ENCODE peak calls at places on chromosome 7, in seven cellular contexts. D, N, Q, H, V, S and K are unnamed samples.

GRCh38 chr7:82674319-82674718 is 230.7 kb upstream of the CACNA2D1 start:
- DNase-seq in Q (no peak), N (peak; percentile 67), D (no peak), S (no peak), V (no peak), H (no peak), K (no peak)

GRCh38 chr7:108094933-108095710 is 35.0 kb downstream of the LAMB4 start:
- DNase-seq in V (peak; percentile 96), D (no peak), Q (peak; percentile 31), S (no peak), N (peak; percentile 91), H (no peak), K (no peak)

GRCh38 chr7:134505856-134506255 is 21.5 kb upstream of the AKR1B10 start:
- DNase-seq in D (no peak), V (no peak), Q (no peak), N (no peak), H (no peak), S (no peak), K (no peak)

GRCh38 chr7:12074889-12075288 is 136.2 kb upstream of the TMEM106B start:
- DNase-seq in V (no peak), D (no peak), H (no peak), Q (no peak), S (no peak), N (no peak), K (no peak)

GRCh38 chr7:22052650-22053336 is 107.1 kb upstream of the CDCA7L start:
- DNase-seq in S (no peak), N (no peak), V (no peak), D (no peak), Q (no peak), H (no peak), K (no peak)

GRCh38 chr7:36658603-36659516 is 65.4 kb downstream of the AOAH start:
- DNase-seq in S (no peak), Q (no peak), V (peak; percentile 95), D (peak; percentile 93), H (peak; percentile 65), N (peak; percentile 94), K (no peak)

GRCh38 chr7:48038815-48039496 is 3.6 kb downstream of the C7orf57 start:
- DNase-seq in Q (no peak), N (no peak), S (no peak), D (no peak), H (no peak), V (no peak), K (no peak)

GRCh38 chr7:134442441-134443220 is 16.3 kb downstream of the AKR1B1 start:
- DNase-seq in Q (no peak), S (no peak), D (no peak), V (no peak), H (no peak), N (no peak), K (no peak)

GRCh38 chr7:102469972-102470825 is 5.4 kb downstream of the LRWD1 start:
- DNase-seq in D (no peak), N (no peak), Q (no peak), H (no peak), S (no peak), V (no peak), K (no peak)

GRCh38 chr7:15345216-15345615 is 216.6 kb downstream of the AGMO start:
- DNase-seq in Q (no peak), D (no peak), V (no peak), S (no peak), N (no peak), H (no peak), K (no peak)

GRCh38 chr7:50544992-50545391 is 20.2 kb downstream of the DDC start:
- DNase-seq in V (no peak), N (no peak), D (no peak), S (no peak), H (no peak), Q (no peak), K (no peak)

GRCh38 chr7:98223351-98223897 is 12.2 kb downstream of the BHLHA15 start:
- DNase-seq in S (no peak), H (no peak), V (no peak), D (no peak), N (no peak), Q (no peak), K (no peak)

GRCh38 chr7:80681272-80681885 is 42.9 kb downstream of the CD36 start:
- DNase-seq in S (peak; percentile 5), D (no peak), N (peak; percentile 35), V (peak; percentile 23), Q (peak; percentile 38), H (no peak), K (peak; percentile 43)

GRCh38 chr7:1727812-1728570 is 57.9 kb downstream of the ELFN1 start:
- DNase-seq in D (no peak), N (no peak), Q (peak; percentile 80), H (no peak), S (no peak), V (no peak), K (no peak)

GRCh38 chr7:134892002-134892693 is 94.2 kb upstream of the AGBL3 start:
- DNase-seq in V (no peak), N (peak; percentile 54), Q (peak; percentile 24), H (no peak), S (no peak), D (peak; percentile 37), K (no peak)

GRCh38 chr7:82050134-82050533 is 280.3 kb upstream of the HGF start:
- DNase-seq in N (peak; percentile 91), H (peak; percentile 9), Q (no peak), S (no peak), D (no peak), V (peak; percentile 93), K (no peak)

GRCh38 chr7:108453320-108453719 is 2.9 kb downstream of the NRCAM start:
- DNase-seq in N (no peak), H (no peak), Q (no peak), D (no peak), S (no peak), V (no peak), K (no peak)

GRCh38 chr7:91912500-91912899 is 28.2 kb upstream of the AKAP9 start:
- DNase-seq in N (peak; percentile 5), Q (no peak), S (no peak), D (no peak), H (no peak), V (peak; percentile 80), K (no peak)

GRCh38 chr7:114784756-114785155 is 137.1 kb upstream of the MDFIC start:
- DNase-seq in N (no peak), D (no peak), Q (no peak), V (no peak), S (no peak), H (peak; percentile 9), K (no peak)
- H3K4me1 ChIP-seq in N (peaks cover 1% of the 10 kb centered on the region), D (no peaks in the 10 kb centered on the region), Q (no peaks in the 10 kb centered on the region), V (no peaks in the 10 kb centered on the region), S (no peaks in the 10 kb centered on the region), H (peaks cover 11% of the 10 kb centered on the region), K (no peaks in the 10 kb centered on the region)

GRCh38 chr7:88756806-88757205 is 2.7 kb upstream of the ZNF804B start:
- DNase-seq in D (no peak), S (no peak), N (no peak), H (no peak), V (no peak), Q (no peak), K (no peak)

GRCh38 chr7:88757371-88757770 is 2.1 kb upstream of the ZNF804B start:
- DNase-seq in N (no peak), V (no peak), Q (no peak), S (no peak), H (no peak), D (no peak), K (no peak)

GRCh38 chr7:88759216-88759955 is at the start of gene ZNF804B:
- DNase-seq in H (no peak), V (no peak), S (peak; percentile 52), N (no peak), Q (peak; percentile 82), D (peak; percentile 85), K (no peak)

GRCh38 chr7:88759956-88760515 is 536 bp downstream of the ZNF804B start:
- DNase-seq in H (no peak), S (peak; percentile 15), D (no peak), N (no peak), V (no peak), Q (no peak), K (no peak)

DNA sequence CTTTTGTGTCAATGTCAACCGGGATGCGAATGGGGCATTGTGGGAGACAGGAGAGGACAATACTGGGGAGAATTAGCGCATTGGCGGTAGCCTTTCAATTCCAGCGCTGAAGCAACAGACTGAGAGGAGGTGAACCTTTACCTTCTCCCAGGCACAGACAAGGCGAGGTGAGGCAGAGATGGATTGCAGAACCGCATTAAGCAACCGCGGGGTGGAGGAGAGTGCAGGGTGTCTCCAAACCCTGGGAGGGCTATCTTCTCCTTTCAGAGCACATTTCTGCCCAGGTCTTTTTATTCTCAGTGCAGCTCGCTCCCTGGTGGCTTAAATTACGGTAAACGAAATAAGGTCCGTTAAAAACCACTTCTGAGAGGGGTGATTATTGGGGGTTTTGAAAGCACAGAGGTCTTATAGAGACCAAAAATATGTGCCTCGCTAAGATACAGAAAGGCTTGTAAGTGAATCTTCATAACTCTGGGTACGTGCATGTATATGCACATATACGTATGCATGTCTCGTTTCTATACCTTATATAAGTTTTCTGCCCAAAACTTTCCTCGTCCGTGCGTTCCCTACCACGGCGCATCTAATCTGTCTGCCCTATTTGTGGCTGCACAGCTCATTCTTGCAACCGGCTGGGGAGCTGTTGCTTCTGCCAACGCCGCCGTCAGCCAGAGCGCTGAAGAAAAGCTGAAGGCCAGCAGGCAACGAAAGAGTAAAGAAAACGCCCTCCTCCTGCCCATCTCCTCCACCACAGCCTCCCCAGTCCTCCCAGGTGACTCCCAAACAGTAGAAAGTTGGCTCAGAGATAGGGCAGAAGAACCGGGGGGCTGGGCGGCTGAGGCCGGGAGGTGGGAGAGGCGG is 915 bp upstream of the ZNF804B start:
- DNase-seq in D (peak; percentile 71), V (peak; percentile 6), N (no peak), S (peak; percentile 44), H (no peak), Q (peak; percentile 61), K (no peak)
- H3K9ac ChIP-seq in D (no peak overlapping the region), V (no peak overlapping the region), N (no peak overlapping the region), S (no peak overlapping the region), H (no peak overlapping the region), Q (no peak overlapping the region), K (no peak overlapping the region)

DNA sequence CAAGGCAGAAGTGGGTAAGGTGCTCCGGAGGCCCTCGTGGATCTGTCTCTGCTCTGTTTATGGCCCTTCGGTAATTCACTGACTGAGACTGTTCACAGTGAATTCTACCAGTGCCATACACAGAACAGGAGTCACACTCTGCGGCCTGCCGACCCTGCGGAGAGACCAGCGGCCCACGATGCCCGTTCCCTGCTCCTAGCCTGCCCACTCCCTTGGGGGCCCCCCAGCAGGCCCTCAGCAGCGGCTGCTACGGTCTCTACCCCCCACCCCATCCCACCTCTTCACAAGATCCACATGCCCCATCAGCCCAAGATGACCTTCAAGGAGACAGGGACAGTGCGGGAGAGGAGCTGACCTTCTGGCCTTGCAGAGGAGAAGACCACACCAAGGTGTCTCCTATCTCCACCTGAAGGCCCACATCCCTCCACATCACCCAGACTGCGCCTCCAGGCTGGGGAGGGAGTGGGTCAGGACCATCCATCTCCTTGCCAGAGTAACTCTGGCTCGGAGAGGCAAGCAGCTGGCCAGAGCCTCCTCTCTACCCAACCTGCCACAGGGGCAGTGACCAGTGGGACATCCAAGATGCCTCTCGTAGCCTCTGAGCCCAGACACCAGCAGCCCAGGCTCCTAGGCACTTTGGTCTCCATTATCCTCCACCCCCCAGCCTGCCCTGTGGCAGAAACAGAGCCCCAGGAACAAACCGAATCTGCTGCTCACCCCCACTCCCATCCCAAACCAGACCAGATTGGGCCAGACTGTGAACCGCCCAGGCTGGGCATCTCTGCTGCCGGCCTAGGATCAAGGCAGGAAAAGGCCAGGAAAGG is 163.6 kb downstream of the NRF1 start:
- DNase-seq in S (no peak), H (no peak), D (no peak), N (no peak), V (no peak), Q (peak; percentile 37), K (no peak)
- H3K27me3 ChIP-seq in S (no peaks in the 10 kb centered on the region), H (no peaks in the 10 kb centered on the region), D (peaks cover 80% of the 10 kb centered on the region), N (peaks cover 89% of the 10 kb centered on the region), V (peaks cover 41% of the 10 kb centered on the region), Q (peaks cover 10% of the 10 kb centered on the region), K (no peaks in the 10 kb centered on the region)

GRCh38 chr7:17041324-17041723 is 159.5 kb upstream of the AGR3 start:
- DNase-seq in Q (no peak), S (no peak), H (no peak), V (peak; percentile 96), N (peak; percentile 96), D (no peak), K (no peak)
- H3K4me1 ChIP-seq in Q (no peaks in the 10 kb centered on the region), S (peaks cover 5% of the 10 kb centered on the region), H (peaks cover 21% of the 10 kb centered on the region), V (peaks cover 5% of the 10 kb centered on the region), N (peaks cover 7% of the 10 kb centered on the region), D (peaks cover 7% of the 10 kb centered on the region), K (no peaks in the 10 kb centered on the region)